ENCODE peak calls at places on chromosomes 2 and 18, in eight cellular contexts. D is left ventricle myocardium inferior, J is psoas muscle, E is breast epithelium, P is IMR-90, Z is AG10803, V is neural progenitor cell, C is dorsolateral prefrontal cortex. N is an unnamed sample.

GRCh38 chr18:11407900-11408299 is 201.5 kb upstream of the SLC35G4 start:
- DNase-seq in C (peak), V (no peak), D (no peak), Z (peak), P (peak), E (no peak), J (no peak), N (no peak)

GRCh38 chr2:98084869-98085238 is 2.1 kb upstream of the VWA3B start:
- DNase-seq in D (no peak), P (no peak), E (no peak), J (no peak), V (no peak), C (no peak), Z (no peak), N (no peak)

GRCh38 chr2:81901017-81901416 is 1596.5 kb upstream of the LRRTM1 start:
- DNase-seq in P (no peak), J (no peak), E (no peak), V (peak), Z (no peak), D (no peak), C (no peak), N (no peak)

GRCh38 chr2:29834036-29834540 is 87.3 kb downstream of the ALK start:
- DNase-seq in V (no peak), Z (no peak), D (no peak), J (no peak), P (no peak), C (no peak), E (no peak), N (no peak)

GRCh38 chr2:205914198-205914597 is 171.8 kb downstream of the INO80D start:
- DNase-seq in C (no peak), Z (no peak), V (no peak), P (no peak), D (no peak), E (no peak), J (no peak), N (no peak)

GRCh38 chr18:10201655-10202054 is 252.8 kb upstream of the APCDD1 start:
- DNase-seq in P (no peak), D (no peak), Z (no peak), E (no peak), J (no peak), V (no peak), C (no peak), N (no peak)

GRCh38 chr2:106685180-106685897 is 198.2 kb downstream of the CD8B2 start:
- DNase-seq in D (no peak), J (no peak), E (no peak), C (no peak), P (no peak), V (no peak), Z (no peak), N (no peak)

GRCh38 chr2:31137211-31138036 is 816 bp downstream of the GALNT14 start:
- DNase-seq in E (no peak), C (no peak), Z (no peak), V (peak), J (no peak), D (no peak), P (no peak), N (no peak)

GRCh38 chr18:6729247-6730091 is at the start of gene ARHGAP28:
- DNase-seq in Z (peak), J (peak), V (peak), D (peak), E (peak), P (peak), C (peak), N (peak)

GRCh38 chr2:96329416-96329815 is 4.3 kb downstream of the ITPRIPL1 start:
- DNase-seq in D (no peak), Z (peak), J (no peak), V (no peak), P (peak), C (no peak), E (no peak), N (no peak)

GRCh38 chr2:241298554-241299165 is 16.8 kb downstream of the HDLBP start:
- DNase-seq in D (no peak), P (no peak), C (no peak), E (no peak), J (no peak), V (no peak), Z (no peak), N (no peak)

GRCh38 chr2:20563833-20564232 is 87.1 kb downstream of the HS1BP3 start:
- DNase-seq in P (peak), V (no peak), Z (peak), E (no peak), J (no peak), D (no peak), C (no peak), N (no peak)

GRCh38 chr2:10144771-10145518 is 22.4 kb downstream of the RRM2 start:
- DNase-seq in P (no peak), Z (no peak), C (no peak), J (no peak), E (no peak), D (no peak), V (no peak), N (no peak)

GRCh38 chr2:53497020-53497419 is 270.6 kb upstream of the CHAC2 start:
- DNase-seq in D (no peak), E (no peak), P (no peak), J (no peak), V (no peak), C (no peak), Z (no peak), N (no peak)

GRCh38 chr18:35507192-35507591 is 9.4 kb upstream of the INO80C start:
- DNase-seq in P (no peak), C (no peak), D (no peak), V (no peak), E (no peak), J (no peak), Z (no peak), N (no peak)

GRCh38 chr2:60544059-60544458 is 9.4 kb downstream of the BCL11A start:
- DNase-seq in Z (no peak), J (no peak), P (no peak), E (no peak), D (no peak), C (no peak), V (no peak), N (no peak)

GRCh38 chr2:152098798-152099654 is at the start of gene CACNB4:
- DNase-seq in Z (peak), D (no peak), E (no peak), P (no peak), J (no peak), V (peak), C (no peak), N (no peak)

GRCh38 chr2:203893386-203893785 is 25.8 kb downstream of the CTLA4 start:
- DNase-seq in E (no peak), J (peak), D (peak), Z (peak), C (peak), P (peak), V (no peak), N (no peak)

DNA sequence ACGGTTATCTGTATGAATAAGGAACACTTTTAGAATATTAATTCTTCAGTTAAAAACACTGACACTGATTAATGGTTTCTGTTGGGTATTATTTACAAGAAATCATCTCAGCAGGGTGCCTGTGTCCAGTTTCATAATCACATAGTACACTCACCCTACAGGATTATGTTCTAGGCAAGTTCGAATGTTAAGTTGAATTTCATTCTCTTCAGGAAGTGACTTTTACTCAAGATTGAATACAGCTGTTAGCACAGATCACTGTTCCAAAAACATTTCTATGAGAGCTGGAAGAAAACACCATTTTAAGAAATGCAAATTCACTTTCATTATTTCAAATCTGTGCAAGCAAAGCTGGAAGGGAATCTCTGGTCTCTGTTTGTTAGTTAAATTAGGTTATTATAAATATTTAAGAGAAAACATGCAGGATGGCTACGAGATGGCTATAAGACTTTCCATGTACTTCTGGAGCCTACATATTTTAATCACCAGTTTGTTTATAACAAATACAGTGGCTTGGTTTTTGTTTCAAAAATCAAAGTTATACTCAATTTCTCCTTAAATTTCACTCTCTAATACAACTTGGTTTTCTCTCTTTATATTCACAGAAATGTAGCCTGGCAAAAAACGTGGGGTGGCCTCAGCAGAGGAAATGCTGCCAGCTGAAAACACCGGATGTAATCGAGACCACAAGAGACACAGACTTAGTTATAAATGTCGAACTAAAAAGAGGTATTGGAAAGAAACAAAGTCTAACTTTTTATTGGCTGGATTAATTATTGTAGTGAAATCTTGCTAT is 65.8 kb downstream of the RBMS1 start:
- DNase-seq in E (no peak), V (no peak), Z (peak), C (no peak), J (no peak), D (no peak), P (peak), N (peak)
- H3K4me3 ChIP-seq in E (peak), V (no peak), Z (peak), C (no peak), J (peak), D (peak), P (peak), N (peak)

DNA sequence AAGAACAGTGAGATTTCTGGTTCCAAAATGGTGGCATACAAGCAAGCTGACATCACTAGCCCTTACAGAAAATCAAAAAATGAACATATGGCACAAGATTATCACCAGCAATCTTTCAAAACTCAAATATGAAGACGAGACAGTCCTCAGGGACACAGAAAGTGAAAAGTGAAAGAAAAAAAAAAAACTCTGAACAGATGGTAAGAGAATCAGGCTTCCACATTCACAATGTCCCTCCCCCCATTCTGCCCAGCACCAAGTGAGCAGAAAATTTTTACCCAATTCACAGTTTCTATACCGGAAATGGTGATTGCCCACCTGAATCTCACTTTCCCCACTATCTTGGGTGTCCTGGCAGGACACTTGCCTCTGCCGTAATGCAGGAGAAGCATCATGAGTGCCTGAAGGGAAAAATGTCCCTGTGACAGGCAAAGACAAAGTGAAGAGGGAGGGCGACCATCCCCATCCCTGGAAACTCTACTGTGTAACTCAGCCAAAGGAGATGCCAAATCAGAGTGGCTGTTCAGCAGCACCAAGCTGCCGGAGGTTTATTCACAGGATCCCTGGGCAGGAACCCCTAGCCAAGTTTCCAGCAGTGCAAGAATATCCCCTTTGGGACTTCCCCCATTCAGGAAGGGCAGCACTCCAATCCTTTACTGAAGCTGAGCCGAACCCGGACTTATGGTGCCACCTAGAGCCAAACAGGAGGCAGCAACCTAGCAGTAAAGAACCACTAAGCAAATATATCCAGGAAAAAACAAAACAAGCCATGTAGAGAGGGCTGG is 312.2 kb downstream of the LRATD1 start:
- DNase-seq in P (peak), J (no peak), D (no peak), Z (peak), V (peak), E (no peak), C (no peak), N (peak)
- TF ChIP-seq CTCF in P (peak), J (no peak), D (no peak), Z (peak), V (peak), E (no peak), C (no peak), N (peak)

DNA sequence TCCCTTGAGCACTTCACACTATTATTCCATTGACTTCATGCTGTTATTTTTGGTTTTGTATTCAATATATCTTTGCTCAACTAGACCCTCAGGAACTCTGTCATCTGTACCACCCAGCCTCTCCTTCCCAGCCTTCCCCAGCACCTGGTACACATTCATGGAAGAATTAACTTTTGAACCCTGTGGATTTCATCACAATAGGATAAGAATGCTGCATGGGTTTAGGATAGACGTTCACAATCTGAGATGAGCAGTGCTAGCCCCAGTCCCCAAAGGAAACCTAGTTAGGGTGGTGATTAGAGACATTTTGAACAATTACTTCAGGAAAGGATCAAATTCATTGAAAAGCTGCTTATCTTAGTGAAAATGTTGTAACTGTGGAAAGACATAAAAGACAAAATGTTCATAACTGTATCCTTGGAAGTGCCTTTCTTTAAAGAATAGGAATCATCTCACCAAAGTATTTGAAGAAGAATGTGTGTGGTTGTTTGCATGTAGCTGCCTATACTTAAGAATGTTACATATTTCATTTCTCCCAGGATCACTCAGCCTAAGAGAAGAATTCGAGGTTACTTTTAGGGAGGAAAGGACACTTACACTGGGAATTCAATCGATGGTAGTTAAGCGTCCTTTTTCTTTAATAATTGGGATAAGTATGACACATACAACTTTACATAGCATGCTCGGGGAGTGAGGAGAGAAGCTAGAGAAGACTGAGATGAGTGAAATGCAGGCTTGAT is 21.8 kb upstream of the CYP1B1 start:
- DNase-seq in C (no peak), J (no peak), V (peak), Z (peak), E (no peak), D (no peak), P (no peak), N (no peak)
- H3K4me3 ChIP-seq in C (no peak), J (peak), V (no peak), Z (no peak), E (peak), D (peak), P (no peak), N (no peak)

GRCh38 chr2:166128156-166128505 is 311 bp upstream of the SCN1A start:
- DNase-seq in C (no peak), E (no peak), D (no peak), P (no peak), Z (no peak), J (no peak), V (no peak), N (no peak)

GRCh38 chr2:166125557-166125956 is 2.3 kb downstream of the SCN1A start:
- DNase-seq in P (no peak), Z (no peak), E (no peak), C (no peak), V (peak), D (no peak), J (no peak), N (no peak)

GRCh38 chr2:166126014-166126639 is 1.7 kb downstream of the SCN1A start:
- DNase-seq in J (no peak), C (no peak), V (no peak), P (no peak), E (no peak), D (no peak), Z (peak), N (peak)

GRCh38 chr2:166127217-166128155 is at the start of gene SCN1A:
- DNase-seq in Z (peak), P (peak), V (peak), C (no peak), J (no peak), D (no peak), E (no peak), N (peak)
- TF ChIP-seq CTCF in Z (peak), P (peak), V (peak), C (peak), J (peak), D (peak), E (peak), N (peak)

GRCh38 chr2:224723606-224724217 is 7.5 kb upstream of the CCDC195 start:
- DNase-seq in E (no peak), Z (peak), P (no peak), D (no peak), V (no peak), C (no peak), J (no peak), N (no peak)

GRCh38 chr2:224722250-224722649 is 6.1 kb upstream of the CCDC195 start:
- DNase-seq in P (peak), E (no peak), D (no peak), Z (peak), V (no peak), J (no peak), C (no peak), N (no peak)

GRCh38 chr2:224716921-224717320 is 756 bp upstream of the CCDC195 start:
- DNase-seq in V (no peak), Z (no peak), D (no peak), J (no peak), P (no peak), E (no peak), C (no peak), N (no peak)

DNA sequence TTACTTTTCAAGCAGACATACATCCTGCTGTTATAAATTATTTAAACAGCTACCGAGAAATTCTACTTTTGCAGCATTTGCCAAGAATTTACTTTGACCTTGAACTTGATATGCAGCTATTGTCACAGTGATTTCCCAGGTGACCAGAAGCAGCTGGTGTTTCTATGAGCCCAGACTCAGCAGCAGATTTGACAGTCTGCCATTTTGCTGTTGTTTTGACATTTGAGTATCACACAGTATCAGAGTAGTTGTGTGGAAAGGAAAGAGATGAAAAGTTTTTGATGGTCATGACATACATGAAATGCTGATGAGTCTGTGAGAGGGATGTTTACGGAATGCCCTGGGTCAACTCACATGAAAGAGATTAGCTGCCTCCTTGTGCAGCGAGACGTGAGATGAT is 6.6 kb upstream of the CCDC195 start:
- DNase-seq in D (no peak), J (no peak), P (no peak), Z (no peak), E (no peak), V (no peak), C (no peak), N (no peak)
- H3K4me3 ChIP-seq in D (no peak), J (no peak), P (no peak), Z (no peak), E (no peak), V (no peak), C (no peak), N (no peak)

GRCh38 chr2:37635359-37636208 is 35.9 kb downstream of the CDC42EP3 start:
- DNase-seq in P (peak), J (no peak), Z (peak), C (no peak), E (no peak), D (no peak), V (no peak), N (peak)

GRCh38 chr2:37638973-37639372 is 32.5 kb downstream of the CDC42EP3 start:
- DNase-seq in Z (no peak), V (no peak), D (no peak), E (no peak), C (no peak), J (no peak), P (no peak), N (no peak)

GRCh38 chr2:37636209-37637077 is 35.0 kb downstream of the CDC42EP3 start:
- DNase-seq in D (no peak), E (no peak), V (no peak), Z (no peak), C (no peak), J (no peak), P (no peak), N (no peak)

GRCh38 chr2:37637985-37638384 is 33.5 kb downstream of the CDC42EP3 start:
- DNase-seq in V (no peak), C (no peak), E (no peak), D (no peak), P (peak), Z (peak), J (no peak), N (no peak)

DNA sequence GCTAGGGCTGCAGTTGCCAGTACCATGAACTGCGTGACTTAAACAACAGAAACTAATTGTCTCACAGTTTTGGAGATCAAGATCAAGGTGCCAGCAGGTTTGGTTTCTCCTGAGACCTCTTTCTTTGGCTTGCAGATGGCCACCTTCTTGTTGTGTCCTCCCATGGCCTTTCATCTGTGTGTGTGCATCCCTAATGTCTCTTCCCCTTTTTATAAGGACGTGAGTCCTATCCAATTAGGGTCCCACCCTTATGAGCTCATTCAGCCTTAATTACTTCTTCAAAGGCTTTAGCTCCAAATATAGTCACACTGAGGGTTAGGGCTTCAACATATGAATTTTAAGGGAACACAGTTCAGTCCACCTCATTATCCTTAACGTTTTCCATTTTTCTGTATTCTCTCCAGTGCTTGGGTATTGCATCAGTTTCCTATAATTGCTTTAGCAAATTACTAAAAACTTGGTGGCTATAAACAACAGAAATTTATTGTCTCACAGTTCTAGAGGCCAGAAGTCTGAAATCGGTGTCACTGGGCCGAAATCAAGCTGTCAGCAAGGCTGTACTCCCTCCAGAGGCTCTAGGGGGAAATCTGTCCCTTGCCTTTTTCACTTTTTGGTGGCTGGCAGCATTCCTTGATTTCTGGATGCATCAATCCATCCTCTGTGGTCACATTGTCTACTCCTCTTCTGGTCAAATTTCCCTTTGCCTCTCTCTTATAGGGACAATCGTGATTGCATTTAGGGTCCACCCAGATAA is 34.1 kb downstream of the CDC42EP3 start:
- DNase-seq in C (no peak), P (no peak), Z (peak), D (no peak), V (no peak), J (no peak), E (no peak), N (no peak)
- TF ChIP-seq CTCF in C (no peak), P (peak), Z (peak), D (no peak), V (no peak), J (no peak), E (no peak), N (peak)

DNA sequence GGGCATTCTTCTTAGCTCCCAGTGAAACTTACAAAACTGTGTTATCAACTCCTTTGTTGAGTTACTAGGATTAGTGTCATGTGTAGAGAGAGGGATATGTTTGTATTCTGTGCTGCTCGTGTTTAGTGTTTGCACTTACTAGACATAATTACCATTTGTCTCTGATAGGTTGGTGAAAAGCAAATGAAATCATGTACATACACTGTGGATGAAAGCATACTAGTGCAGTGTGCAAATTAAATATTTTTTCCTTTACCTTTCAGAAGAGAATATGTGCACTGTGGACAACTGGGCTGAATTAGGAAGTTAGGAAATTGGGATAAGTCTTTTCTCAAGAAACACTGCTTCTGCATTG is 1.2 kb downstream of the KIAA1328 start:
- DNase-seq in E (no peak), P (no peak), D (no peak), C (no peak), Z (no peak), V (no peak), J (no peak), N (no peak)
- H3K4me3 ChIP-seq in E (peak), P (peak), D (peak), C (peak), Z (peak), V (peak), J (peak), N (peak)